ENCODE peak calls at places on chromosome 13, in ten cellular contexts. F, R, S, J, Y, W, L, K, V and T are unnamed samples.

GRCh38 chr13:89279374-89279773 is 1608.2 kb downstream of the SLITRK5 start:
- DNase-seq in Y (no peak), F (no peak), J (no peak), L (no peak), R (no peak), V (no peak), K (no peak), S (no peak), W (no peak), T (no peak)

GRCh38 chr13:48094404-48094780 is 512 bp downstream of the MED4 start:
- DNase-seq in S (no peak), J (no peak), L (no peak), F (no peak), K (no peak), V (no peak), Y (peak; percentile 16), W (no peak), R (peak; percentile 16), T (no peak)

GRCh38 chr13:21074601-21075302 is 13.4 kb upstream of the LATS2 start:
- DNase-seq in S (peak; percentile 82), V (no peak), K (no peak), R (no peak), Y (peak; percentile 60), J (no peak), W (no peak), F (no peak), L (no peak), T (no peak)

GRCh38 chr13:102877285-102877684 is 31.5 kb downstream of the ERCC5 start:
- DNase-seq in Y (no peak), K (peak; percentile 5), S (no peak), W (no peak), R (peak; percentile 87), L (no peak), J (no peak), V (no peak), F (no peak), T (peak; percentile 53)

GRCh38 chr13:47990920-47991466 is 10.1 kb downstream of the SUCLA2 start:
- DNase-seq in F (no peak), R (no peak), S (no peak), W (no peak), K (no peak), L (no peak), Y (no peak), J (no peak), V (no peak), T (no peak)

GRCh38 chr13:36998624-36999041 is 507 bp downstream of the ALG5 start:
- DNase-seq in J (no peak), Y (peak; percentile 22), L (no peak), K (peak; percentile 16), R (no peak), S (no peak), F (no peak), V (no peak), W (peak; percentile 3), T (no peak)

GRCh38 chr13:40221460-40222201 is 444.8 kb downstream of the FOXO1 start:
- DNase-seq in S (no peak), L (no peak), K (peak; percentile 73), R (peak; percentile 99), F (no peak), W (no peak), J (no peak), Y (no peak), V (peak; percentile 23), T (peak; percentile 41)

GRCh38 chr13:64164435-64164834 is 2748.8 kb upstream of the PCDH20 start:
- DNase-seq in R (no peak), S (no peak), J (no peak), K (no peak), L (no peak), W (no peak), F (no peak), Y (no peak), V (no peak), T (no peak)

GRCh38 chr13:44300895-44301638 is 72.6 kb upstream of the SERP2 start:
- DNase-seq in W (peak; percentile 52), L (peak; percentile 88), S (no peak), K (peak; percentile 83), R (peak; percentile 86), F (peak; percentile 21), J (no peak), Y (no peak), V (no peak), T (no peak)

GRCh38 chr13:49348748-49349147 is 95.1 kb downstream of the CAB39L start:
- DNase-seq in W (no peak), R (no peak), S (no peak), K (no peak), Y (no peak), J (no peak), V (no peak), L (no peak), F (no peak), T (no peak)